ENCODE peak calls at places on chromosomes 11 and 22, in seven cellular contexts. L is SK-N-SH, T is H1, Q is K562, F is GM12878, W is fibroblast of lung, N is neural progenitor cell. Y is an unnamed sample.
A peak's percentile ranks its signal among the peaks of the same experiment; 100 is the strongest.

GRCh38 chr22:22655452-22656108 is 11.2 kb downstream of the GGTLC2 start:
- DNase-seq in L (no peak), T (no peak), Q (no peak), F (no peak), W (peak; percentile 26), N (no peak), Y (no peak)

GRCh38 chr11:115126515-115127208 is 377.6 kb downstream of the CADM1 start:
- DNase-seq in L (no peak), T (no peak), Q (no peak), F (no peak), W (no peak), N (no peak), Y (no peak)

GRCh38 chr22:24450600-24450999 is 23.2 kb downstream of the ADORA2A start:
- DNase-seq in L (peak; percentile 82), T (no peak), Q (peak; percentile 32), F (no peak), W (no peak), N (peak; percentile 75), Y (no peak)

GRCh38 chr11:126607374-126607773 is 251.9 kb downstream of the ST3GAL4 start:
- DNase-seq in L (peak; percentile 83), T (peak; percentile 61), Q (peak; percentile 56), F (no peak), W (peak; percentile 25), N (peak; percentile 82), Y (peak; percentile 16)

GRCh38 chr11:1830500-1831223 is 4.1 kb upstream of the SYT8 start:
- DNase-seq in L (peak; percentile 40), T (no peak), Q (peak; percentile 30), F (no peak), W (no peak), N (no peak), Y (no peak)

GRCh38 chr11:135035282-135035681 is 623.2 kb upstream of the B3GAT1 start:
- DNase-seq in L (no peak), T (no peak), Q (no peak), F (no peak), W (no peak), N (no peak), Y (no peak)

GRCh38 chr11:68524681-68525080 is 64.1 kb downstream of the PPP6R3 start:
- DNase-seq in L (peak; percentile 21), T (no peak), Q (no peak), F (no peak), W (no peak), N (no peak), Y (no peak)

GRCh38 chr11:85886089-85887056 is 31.2 kb downstream of the CCDC83 start:
- DNase-seq in L (no peak), T (no peak), Q (no peak), F (no peak), W (peak; percentile 31), N (no peak), Y (no peak)

GRCh38 chr11:95230054-95231034 is 658 bp downstream of the SESN3 start:
- DNase-seq in L (no peak), T (no peak), Q (no peak), F (no peak), W (peak; percentile 15), N (peak; percentile 53), Y (peak; percentile 7)

GRCh38 chr11:126927628-126928027 is 72.9 kb downstream of the KIRREL3 start:
- DNase-seq in L (no peak), T (no peak), Q (no peak), F (no peak), W (no peak), N (no peak), Y (no peak)

GRCh38 chr11:56783448-56784041 is 35.0 kb upstream of the OR9G4 start:
- DNase-seq in L (peak; percentile 12), T (no peak), Q (peak; percentile 54), F (no peak), W (peak; percentile 67), N (peak; percentile 90), Y (no peak)

GRCh38 chr11:3058753-3059664 is 1.8 kb upstream of the CARS1 start:
- DNase-seq in L (no peak), T (no peak), Q (peak; percentile 92), F (no peak), W (peak; percentile 86), N (no peak), Y (no peak)

GRCh38 chr11:5553347-5553746 is 5.0 kb upstream of the OR52H1 start:
- DNase-seq in L (no peak), T (no peak), Q (no peak), F (no peak), W (no peak), N (no peak), Y (no peak)

GRCh38 chr11:121555172-121555571 is 102.4 kb upstream of the SORL1-AS1 start:
- DNase-seq in L (peak; percentile 11), T (no peak), Q (no peak), F (no peak), W (no peak), N (no peak), Y (no peak)

GRCh38 chr11:35324981-35325380 is 94.4 kb downstream of the SLC1A2 start:
- DNase-seq in L (no peak), T (no peak), Q (no peak), F (no peak), W (no peak), N (no peak), Y (no peak)

GRCh38 chr11:32173435-32173834 is 82.6 kb downstream of the RCN1 start:
- DNase-seq in L (peak; percentile 48), T (peak; percentile 29), Q (peak; percentile 35), F (no peak), W (peak; percentile 76), N (peak; percentile 86), Y (no peak)

GRCh38 chr11:105673089-105673488 is 63.2 kb downstream of the GRIA4 start:
- DNase-seq in L (no peak), T (no peak), Q (peak; percentile 31), F (no peak), W (peak; percentile 81), N (peak; percentile 87), Y (peak; percentile 67)

GRCh38 chr11:2890466-2891241 is 5.1 kb upstream of the CDKN1C start:
- DNase-seq in L (no peak), T (no peak), Q (peak; percentile 94), F (no peak), W (peak; percentile 73), N (peak; percentile 29), Y (no peak)

GRCh38 chr11:91164452-91164822 is 941.6 kb upstream of the CHORDC1 start:
- DNase-seq in L (no peak), T (no peak), Q (no peak), F (no peak), W (no peak), N (no peak), Y (no peak)

GRCh38 chr11:76229690-76230240 is 23.5 kb upstream of the WNT11 start:
- DNase-seq in L (no peak), T (no peak), Q (no peak), F (no peak), W (no peak), N (no peak), Y (no peak)

GRCh38 chr22:40401981-40402406 is 31.6 kb downstream of the SGSM3 start:
- DNase-seq in L (no peak), T (no peak), Q (no peak), F (no peak), W (no peak), N (no peak), Y (peak; percentile 43)
- H3K9ac ChIP-seq in L (no peak overlapping the region), T (no peak overlapping the region), Q (no peak overlapping the region), F (no peak overlapping the region), W (no peak overlapping the region), N (no peak overlapping the region), Y (no peak overlapping the region)

GRCh38 chr22:18081416-18081815 is 3.6 kb downstream of the PEX26 start:
- DNase-seq in L (no peak), T (no peak), Q (no peak), F (no peak), W (no peak), N (no peak), Y (no peak)

GRCh38 chr22:18082467-18082866 is 4.7 kb downstream of the PEX26 start:
- DNase-seq in L (no peak), T (no peak), Q (no peak), F (no peak), W (no peak), N (no peak), Y (no peak)

GRCh38 chr22:18085188-18085587 is 7.4 kb downstream of the PEX26 start:
- DNase-seq in L (no peak), T (no peak), Q (no peak), F (no peak), W (peak; percentile 26), N (no peak), Y (no peak)

GRCh38 chr22:18079706-18080230 is 2.0 kb downstream of the PEX26 start:
- DNase-seq in L (no peak), T (no peak), Q (no peak), F (no peak), W (no peak), N (no peak), Y (no peak)

GRCh38 chr22:18083406-18083805 is 5.6 kb downstream of the PEX26 start:
- DNase-seq in L (no peak), T (no peak), Q (no peak), F (no peak), W (no peak), N (no peak), Y (no peak)
- H3K79me2 ChIP-seq in L (peaks cover 46% of the 10 kb centered on the region), T (peaks cover 32% of the 10 kb centered on the region), Q (peaks cover 29% of the 10 kb centered on the region), F (peaks cover 58% of the 10 kb centered on the region), W (peaks cover 15% of the 10 kb centered on the region), N (peaks cover 29% of the 10 kb centered on the region), Y (peaks cover 60% of the 10 kb centered on the region)

GRCh38 chr11:96284917-96285316 is 58.1 kb downstream of the MAML2 start:
- DNase-seq in L (no peak), T (no peak), Q (no peak), F (no peak), W (no peak), N (no peak), Y (no peak)
- TF ChIP-seq CTCF in L (no peak), T (no peak), Q (no peak), F (no peak), W (no peak), N (no peak), Y (no peak)

GRCh38 chr22:46509416-46510089 is 27.9 kb downstream of the CELSR1 start:
- DNase-seq in L (no peak), T (no peak), Q (no peak), F (no peak), W (no peak), N (no peak), Y (no peak)
- H3K9ac ChIP-seq in L (no peak overlapping the region), T (no peak overlapping the region), Q (no peak overlapping the region), F (no peak overlapping the region), W (no peak overlapping the region), N (no peak overlapping the region), Y (no peak overlapping the region)

GRCh38 chr11:122717264-122717867 is 61.8 kb downstream of the UBASH3B start:
- DNase-seq in L (no peak), T (no peak), Q (no peak), F (peak; percentile 73), W (no peak), N (no peak), Y (peak; percentile 92)

GRCh38 chr11:122715883-122716282 is 60.4 kb downstream of the UBASH3B start:
- DNase-seq in L (no peak), T (no peak), Q (no peak), F (no peak), W (no peak), N (no peak), Y (peak; percentile 41)

GRCh38 chr11:122711831-122712378 is 56.4 kb downstream of the UBASH3B start:
- DNase-seq in L (peak; percentile 67), T (no peak), Q (peak; percentile 11), F (no peak), W (no peak), N (no peak), Y (no peak)

GRCh38 chr11:122714021-122714420 is 58.5 kb downstream of the UBASH3B start:
- DNase-seq in L (no peak), T (no peak), Q (no peak), F (no peak), W (no peak), N (no peak), Y (no peak)

GRCh38 chr11:122714484-122714883 is 59.0 kb downstream of the UBASH3B start:
- DNase-seq in L (no peak), T (no peak), Q (no peak), F (no peak), W (no peak), N (no peak), Y (no peak)
- H3K79me2 ChIP-seq in L (peaks cover 63% of the 10 kb centered on the region), T (no peaks in the 10 kb centered on the region), Q (no peaks in the 10 kb centered on the region), F (no peaks in the 10 kb centered on the region), W (no peaks in the 10 kb centered on the region), N (no peaks in the 10 kb centered on the region), Y (peaks cover 91% of the 10 kb centered on the region)